ENCODE peak calls at places on chromosomes 7 and 10, in nine cellular contexts. V is tibial nerve, L is lung, Q is PC-3, H is HepG2, M is H9, N is kidney, E is psoas muscle, K is transverse colon. I is an unnamed sample.

GRCh38 chr7:103651978-103652377 is 206.0 kb upstream of the SLC26A5 start:
- DNase-seq in L (no peak), Q (no peak), M (no peak), H (no peak), N (no peak), V (no peak), K (no peak), E (no peak), I (no peak)

GRCh38 chr7:6446977-6447588 is 671 bp downstream of the DAGLB start:
- DNase-seq in H (peak), Q (peak), M (peak), K (peak), L (peak), E (peak), V (peak), N (peak), I (peak)

GRCh38 chr10:86327954-86328705 is 38.5 kb downstream of the GRID1 start:
- DNase-seq in E (no peak), L (no peak), N (no peak), Q (no peak), K (no peak), V (no peak), M (no peak), H (no peak), I (no peak)

GRCh38 chr10:66678521-66678920 is 247.3 kb upstream of the LRRTM3 start:
- DNase-seq in Q (peak), K (no peak), H (no peak), N (no peak), L (no peak), E (no peak), V (no peak), M (no peak), I (no peak)

GRCh38 chr7:156827587-156828203 is 65.3 kb downstream of the LMBR1 start:
- DNase-seq in L (no peak), E (no peak), H (no peak), N (no peak), V (no peak), K (no peak), Q (peak), M (no peak), I (peak)

GRCh38 chr10:70164179-70164578 is 6.1 kb downstream of the SAR1A start:
- DNase-seq in K (no peak), E (no peak), Q (no peak), M (no peak), N (no peak), V (no peak), H (no peak), L (no peak), I (no peak)

GRCh38 chr10:43250625-43250924 is 16.3 kb downstream of the RASGEF1A start:
- DNase-seq in Q (no peak), L (no peak), K (no peak), E (no peak), M (no peak), V (no peak), H (no peak), N (no peak), I (no peak)

GRCh38 chr10:78936412-78937342 is 132.1 kb upstream of the ZMIZ1 start:
- DNase-seq in N (peak), M (no peak), E (no peak), Q (no peak), V (no peak), K (no peak), H (no peak), L (no peak), I (no peak)

GRCh38 chr7:80135306-80136104 is 874 bp downstream of the GNAI1 start:
- DNase-seq in K (peak), V (no peak), E (peak), L (no peak), N (no peak), M (no peak), H (no peak), Q (peak), I (peak)

GRCh38 chr10:98314577-98315284 is 46.7 kb upstream of the LOXL4 start:
- DNase-seq in L (peak), M (no peak), E (peak), V (peak), K (no peak), Q (peak), N (no peak), H (no peak), I (no peak)

GRCh38 chr7:100681491-100682227 is 8.1 kb downstream of the GNB2 start:
- DNase-seq in V (no peak), H (no peak), K (peak), E (no peak), N (peak), Q (no peak), L (no peak), M (no peak), I (no peak)

GRCh38 chr7:30862987-30863693 is 48.5 kb upstream of the AQP1 start:
- DNase-seq in K (no peak), V (no peak), N (no peak), M (no peak), E (no peak), H (no peak), Q (no peak), L (no peak), I (no peak)

GRCh38 chr10:48470115-48470892 is 134.6 kb downstream of the ARHGAP22 start:
- DNase-seq in V (no peak), H (no peak), L (no peak), E (no peak), K (no peak), N (peak), Q (no peak), M (peak), I (peak)

GRCh38 chr7:141053626-141054025 is 20.2 kb upstream of the TMEM178B start:
- DNase-seq in H (no peak), Q (no peak), E (no peak), V (no peak), N (peak), K (no peak), L (no peak), M (no peak), I (no peak)

GRCh38 chr7:77200542-77200941 is 923 bp upstream of the FGL2 start:
- DNase-seq in E (no peak), N (no peak), H (no peak), V (no peak), L (no peak), Q (no peak), K (no peak), M (no peak), I (no peak)

GRCh38 chr7:39386718-39387117 is 179.5 kb upstream of the YAE1 start:
- DNase-seq in E (no peak), Q (no peak), L (no peak), N (no peak), H (no peak), V (no peak), K (no peak), M (peak), I (no peak)

GRCh38 chr7:50733552-50733951 is 49.1 kb downstream of the GRB10 start:
- DNase-seq in E (no peak), Q (peak), M (no peak), L (no peak), V (no peak), K (no peak), H (peak), N (no peak), I (no peak)

GRCh38 chr7:95646350-95646749 is 50.0 kb upstream of the PDK4 start:
- DNase-seq in K (no peak), Q (no peak), L (no peak), V (no peak), E (no peak), N (no peak), M (no peak), H (no peak), I (no peak)

GRCh38 chr10:102714621-102715455 is at the start of gene SFXN2:
- DNase-seq in M (no peak), N (peak), H (no peak), K (peak), L (peak), Q (peak), E (no peak), V (no peak), I (peak)
- TF ChIP-seq CTCF in M (no peak), N (no peak), H (peak), K (no peak), L (no peak), Q (peak), E (no peak), V (no peak), I (peak)

GRCh38 chr10:124119216-124119615 is 25.8 kb upstream of the CHST15 start:
- DNase-seq in L (no peak), V (no peak), Q (no peak), K (no peak), M (no peak), N (peak), H (no peak), E (no peak), I (no peak)
- H3K27ac ChIP-seq in L (peak), V (peak), Q (no peak), K (no peak), M (no peak), N (no peak), H (no peak), E (peak), I (no peak)

GRCh38 chr7:41659539-41659938 is 43.4 kb downstream of the INHBA start:
- DNase-seq in V (no peak), E (no peak), N (no peak), K (no peak), Q (no peak), L (no peak), M (no peak), H (no peak), I (no peak)

GRCh38 chr7:41656357-41656756 is 46.5 kb downstream of the INHBA start:
- DNase-seq in H (no peak), V (no peak), Q (no peak), N (no peak), E (no peak), K (no peak), M (no peak), L (no peak), I (no peak)

GRCh38 chr7:41652265-41652664 is 50.6 kb downstream of the INHBA start:
- DNase-seq in H (no peak), N (no peak), V (no peak), K (no peak), M (no peak), E (no peak), Q (no peak), L (no peak), I (no peak)

DNA sequence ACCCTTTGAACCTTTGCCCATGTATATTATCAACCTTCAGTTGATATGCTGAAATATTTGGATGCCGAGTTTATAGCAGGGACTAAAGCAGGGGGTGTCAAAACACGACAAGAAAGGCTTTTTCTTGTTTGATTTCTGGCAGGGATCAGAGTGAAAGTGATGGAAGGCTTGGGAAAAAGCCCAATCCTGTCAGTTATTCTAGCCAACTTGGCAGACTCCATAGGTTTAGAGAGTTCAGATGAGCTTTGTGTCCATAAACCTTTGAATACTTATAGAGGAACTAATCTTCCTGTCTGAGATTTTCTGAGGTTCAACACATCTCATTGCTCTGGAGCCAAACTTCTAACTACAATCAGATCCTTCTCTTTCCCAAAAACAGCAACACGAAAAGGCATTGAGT is 47.4 kb downstream of the INHBA start:
- DNase-seq in L (no peak), K (no peak), Q (no peak), M (no peak), E (no peak), N (no peak), V (no peak), H (no peak), I (no peak)
- TF ChIP-seq CTCF in L (no peak), K (no peak), Q (no peak), M (no peak), E (no peak), N (no peak), V (no peak), H (no peak), I (no peak)

GRCh38 chr10:63260860-63261251 is 127.7 kb downstream of the NRBF2 start:
- DNase-seq in H (no peak), L (no peak), K (no peak), M (no peak), V (no peak), E (no peak), N (no peak), Q (peak), I (no peak)
- H3K27ac ChIP-seq in H (no peak), L (peak), K (peak), M (no peak), V (peak), E (peak), N (no peak), Q (no peak), I (no peak)

I was measured in A673.